ENCODE peak calls at places on chromosomes 2 and 18, in ten cellular contexts. W, T, J, L, X, C, H, F, Q and G are unnamed samples.

GRCh38 chr2:136920652-136921333 is 155.4 kb downstream of the THSD7B start:
- DNase-seq in W (no peak), T (no peak), J (no peak), L (no peak), X (no peak), C (no peak), H (peak), F (no peak), Q (no peak), G (no peak)

GRCh38 chr2:102224824-102225739 is 38.3 kb downstream of the IL1RL2 start:
- DNase-seq in W (no peak), T (no peak), J (no peak), L (no peak), X (no peak), C (no peak), H (no peak), F (no peak), Q (no peak), G (no peak)

GRCh38 chr18:8654482-8655451 is 45.5 kb downstream of the RAB12 start:
- DNase-seq in W (peak), T (peak), J (no peak), L (peak), X (no peak), C (no peak), H (no peak), F (no peak), Q (no peak), G (peak)

GRCh38 chr2:70510213-70510820 is 43.3 kb downstream of the TGFA start:
- DNase-seq in W (no peak), T (no peak), J (no peak), L (peak), X (no peak), C (no peak), H (no peak), F (no peak), Q (no peak), G (no peak)

GRCh38 chr2:137223722-137224121 is 458.4 kb downstream of the THSD7B start:
- DNase-seq in W (no peak), T (no peak), J (no peak), L (no peak), X (no peak), C (no peak), H (no peak), F (no peak), Q (no peak), G (no peak)

GRCh38 chr2:19883971-19884720 is 17.6 kb downstream of the TTC32 start:
- DNase-seq in W (no peak), T (no peak), J (no peak), L (no peak), X (no peak), C (no peak), H (no peak), F (no peak), Q (no peak), G (no peak)

GRCh38 chr2:186891219-186891621 is 42.2 kb upstream of the ZSWIM2 start:
- DNase-seq in W (peak), T (peak), J (no peak), L (peak), X (no peak), C (no peak), H (no peak), F (no peak), Q (no peak), G (no peak)

GRCh38 chr2:127479219-127479825 is 47.0 kb downstream of the IWS1 start:
- DNase-seq in W (peak), T (peak), J (no peak), L (peak), X (no peak), C (no peak), H (no peak), F (peak), Q (no peak), G (peak)

GRCh38 chr2:234633581-234634230 is 136.8 kb upstream of the ARL4C start:
- DNase-seq in W (no peak), T (no peak), J (no peak), L (no peak), X (no peak), C (no peak), H (no peak), F (no peak), Q (no peak), G (no peak)

GRCh38 chr2:239984431-239985194 is 40.5 kb downstream of the NDUFA10 start:
- DNase-seq in W (no peak), T (no peak), J (no peak), L (no peak), X (no peak), C (no peak), H (no peak), F (no peak), Q (no peak), G (no peak)

GRCh38 chr2:200944467-200945394 is 18.7 kb downstream of the ORC2 start:
- DNase-seq in W (peak), T (peak), J (no peak), L (peak), X (no peak), C (no peak), H (no peak), F (peak), Q (no peak), G (peak)

GRCh38 chr2:56130463-56131070 is 53.2 kb upstream of the CCDC85A start:
- DNase-seq in W (peak), T (peak), J (peak), L (peak), X (no peak), C (peak), H (no peak), F (peak), Q (no peak), G (peak)

GRCh38 chr2:148253716-148254115 is 232.8 kb downstream of the MBD5 start:
- DNase-seq in W (peak), T (peak), J (no peak), L (no peak), X (no peak), C (no peak), H (no peak), F (peak), Q (no peak), G (no peak)

GRCh38 chr2:118982039-118982438 is 40.0 kb downstream of the MARCO start:
- DNase-seq in W (no peak), T (no peak), J (no peak), L (no peak), X (no peak), C (no peak), H (no peak), F (no peak), Q (no peak), G (no peak)

GRCh38 chr2:223746611-223747010 is 90.8 kb downstream of the AP1S3 start:
- DNase-seq in W (no peak), T (no peak), J (no peak), L (no peak), X (no peak), C (no peak), H (no peak), F (no peak), Q (no peak), G (no peak)

GRCh38 chr2:180507028-180507427 is 473.4 kb upstream of the UBE2E3 start:
- DNase-seq in W (peak), T (no peak), J (no peak), L (no peak), X (no peak), C (no peak), H (no peak), F (no peak), Q (no peak), G (peak)

GRCh38 chr2:166942377-166942776 is 54.1 kb downstream of the XIRP2 start:
- DNase-seq in W (no peak), T (no peak), J (no peak), L (no peak), X (no peak), C (no peak), H (no peak), F (no peak), Q (no peak), G (no peak)

DNA sequence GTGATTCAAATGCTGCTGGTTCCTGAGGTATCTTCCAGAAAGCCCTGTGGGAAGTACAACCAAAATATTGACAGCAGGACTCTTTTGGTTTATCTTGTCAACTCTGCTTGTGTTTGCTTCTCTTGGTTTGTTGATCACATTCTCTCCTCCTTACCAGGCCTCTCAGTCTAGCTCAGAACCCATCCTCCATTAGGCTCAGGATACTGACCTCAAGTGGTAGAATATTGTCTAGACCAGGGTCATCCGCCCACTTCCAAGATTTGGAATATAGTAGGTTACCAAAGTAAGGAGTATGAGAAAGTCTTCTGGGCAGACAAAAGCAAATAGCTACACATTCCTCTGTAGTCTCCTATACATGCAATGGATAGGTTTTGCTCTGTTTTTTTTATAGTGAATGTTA is 56.6 kb downstream of the XIRP2 start:
- DNase-seq in W (no peak), T (no peak), J (no peak), L (no peak), X (no peak), C (no peak), H (no peak), F (no peak), Q (no peak), G (no peak)
- TF ChIP-seq CTCF in W (no peak), T (no peak), J (no peak), L (no peak), X (no peak), C (no peak), H (no peak), F (no peak), Q (no peak), G (no peak)

DNA sequence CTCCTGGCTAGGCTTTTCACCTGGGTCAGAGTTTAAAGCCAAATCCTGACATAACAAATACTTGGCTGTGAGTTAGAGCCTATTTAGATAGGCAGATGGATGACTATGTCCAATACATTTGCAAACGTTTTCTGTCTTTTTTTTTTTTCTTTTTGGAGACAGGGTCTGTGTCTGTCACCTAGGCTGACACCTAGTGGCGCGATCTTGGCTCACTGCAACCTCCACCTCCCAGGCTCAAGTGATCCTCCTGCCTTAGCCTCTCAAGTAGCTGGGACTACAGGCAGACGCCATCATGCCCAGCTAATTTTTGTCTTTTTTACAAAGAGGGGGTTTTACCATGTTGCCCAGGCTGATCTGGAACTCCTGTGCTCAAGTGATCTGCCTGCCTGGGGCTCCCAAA is 124.8 kb downstream of the DYM start:
- DNase-seq in W (no peak), T (no peak), J (no peak), L (no peak), X (no peak), C (peak), H (no peak), F (no peak), Q (no peak), G (no peak)
- TF ChIP-seq CTCF in W (no peak), T (no peak), J (no peak), L (no peak), X (no peak), C (peak), H (no peak), F (no peak), Q (no peak), G (peak)

DNA sequence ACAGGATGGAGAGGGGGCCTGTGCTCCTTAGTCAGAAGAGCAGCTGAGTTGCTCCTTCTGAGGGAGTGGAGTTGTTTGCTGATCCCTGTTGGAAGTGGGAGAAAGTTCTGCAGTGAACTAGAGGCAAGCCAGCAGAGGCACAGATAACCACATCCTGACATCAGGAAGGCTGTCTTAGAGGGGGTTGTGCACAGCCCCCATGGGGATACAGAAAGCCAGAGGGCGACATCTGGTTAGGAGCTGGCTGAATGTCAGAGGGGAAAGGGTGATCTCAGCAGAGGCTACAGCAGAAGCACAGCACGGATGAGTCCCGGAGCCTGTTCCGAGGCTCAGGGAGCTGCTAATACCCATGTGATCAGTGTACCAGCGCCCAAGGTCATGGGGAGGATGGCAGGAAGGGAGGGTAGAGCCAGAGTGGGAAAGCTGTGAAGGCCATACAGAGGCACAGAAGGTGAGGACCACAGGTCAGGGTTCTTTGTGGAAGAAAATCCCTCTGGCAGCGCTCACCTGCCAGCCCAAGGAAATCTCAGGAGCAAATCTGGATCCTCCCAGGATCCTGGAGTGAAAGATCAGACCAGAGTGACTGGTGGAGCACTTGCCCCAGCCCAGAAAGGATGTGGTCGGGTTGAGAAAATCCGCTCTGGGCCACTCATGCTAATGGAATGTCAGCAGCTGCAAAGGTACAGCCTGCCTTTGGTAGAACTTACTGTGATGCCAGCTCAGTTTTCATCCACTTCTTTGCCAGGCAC is 111.8 kb downstream of the STPG4 start:
- DNase-seq in W (peak), T (peak), J (no peak), L (peak), X (no peak), C (peak), H (peak), F (peak), Q (no peak), G (peak)
- TF ChIP-seq CTCF in W (peak), T (no peak), J (no peak), L (peak), X (no peak), C (no peak), H (no peak), F (no peak), Q (no peak), G (peak)

DNA sequence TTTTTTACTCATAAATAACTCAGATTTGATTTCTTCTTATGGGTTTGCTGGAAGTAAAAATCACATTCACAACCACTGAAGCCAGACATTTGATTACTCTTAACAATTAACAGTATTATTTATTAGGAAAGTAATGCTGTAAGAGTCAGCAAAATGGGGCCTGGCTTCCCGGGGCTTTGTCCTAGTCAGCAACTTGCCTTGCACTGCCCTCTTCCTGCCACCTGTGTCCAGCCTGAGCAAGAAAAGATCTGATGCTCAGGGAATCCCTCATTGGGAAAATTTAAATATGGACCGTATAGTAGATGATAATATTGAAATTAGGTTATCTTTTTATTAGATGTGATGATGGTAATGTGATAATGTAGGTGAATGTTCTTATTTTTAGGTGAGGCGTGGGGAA is 30.8 kb upstream of the ACYP2 start:
- DNase-seq in W (peak), T (no peak), J (no peak), L (peak), X (no peak), C (peak), H (no peak), F (peak), Q (no peak), G (no peak)
- TF ChIP-seq CTCF in W (peak), T (no peak), J (no peak), L (peak), X (no peak), C (no peak), H (peak), F (peak), Q (no peak), G (peak)

GRCh38 chr2:26244479-26245230 is at the start of the genes HADHA and HADHB:
- DNase-seq in W (peak), T (peak), J (peak), L (peak), X (peak), C (peak), H (peak), F (peak), Q (peak), G (peak)
- TF ChIP-seq CTCF in W (no peak), T (peak), J (no peak), L (peak), X (no peak), C (no peak), H (no peak), F (peak), Q (no peak), G (peak)

GRCh38 chr18:48007955-48008701 is 77.7 kb upstream of the SMAD2 start:
- DNase-seq in W (peak), T (peak), J (peak), L (no peak), X (peak), C (peak), H (peak), F (peak), Q (no peak), G (no peak)
- TF ChIP-seq CTCF in W (peak), T (peak), J (peak), L (peak), X (peak), C (peak), H (peak), F (peak), Q (no peak), G (peak)

GRCh38 chr2:191758420-191759199 is 80.7 kb downstream of the NABP1 start:
- DNase-seq in W (peak), T (peak), J (peak), L (peak), X (no peak), C (peak), H (no peak), F (peak), Q (no peak), G (peak)
- TF ChIP-seq CTCF in W (peak), T (peak), J (peak), L (peak), X (no peak), C (peak), H (peak), F (peak), Q (no peak), G (peak)

DNA sequence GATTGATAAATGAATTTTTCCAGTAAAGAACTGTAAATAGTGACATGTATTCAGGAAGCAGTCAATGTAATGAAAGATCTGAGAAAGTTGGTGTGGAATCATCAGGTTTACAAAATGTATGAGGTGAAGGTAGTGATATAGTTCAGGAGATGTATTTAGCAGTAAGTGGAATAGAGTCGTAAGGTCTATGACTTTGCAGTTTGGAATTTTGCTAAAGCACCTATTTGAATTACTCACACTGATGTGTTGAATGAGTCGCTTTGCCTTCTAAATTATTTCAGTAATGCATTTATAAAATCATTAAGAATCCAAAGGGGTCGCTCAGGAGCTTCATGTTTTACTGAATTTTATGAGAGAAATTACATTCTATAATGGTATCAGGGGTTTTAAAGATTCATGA is 713.7 kb downstream of the DSC3 start:
- DNase-seq in W (no peak), T (peak), J (no peak), L (no peak), X (no peak), C (no peak), H (no peak), F (peak), Q (no peak), G (no peak)
- TF ChIP-seq CTCF in W (no peak), T (no peak), J (no peak), L (no peak), X (no peak), C (no peak), H (no peak), F (no peak), Q (no peak), G (no peak)

GRCh38 chr18:50397023-50397422 is 22.2 kb downstream of the SKA1 start:
- DNase-seq in W (no peak), T (no peak), J (no peak), L (peak), X (no peak), C (no peak), H (no peak), F (no peak), Q (no peak), G (no peak)
- TF ChIP-seq CTCF in W (no peak), T (no peak), J (no peak), L (no peak), X (no peak), C (no peak), H (no peak), F (no peak), Q (no peak), G (no peak)

DNA sequence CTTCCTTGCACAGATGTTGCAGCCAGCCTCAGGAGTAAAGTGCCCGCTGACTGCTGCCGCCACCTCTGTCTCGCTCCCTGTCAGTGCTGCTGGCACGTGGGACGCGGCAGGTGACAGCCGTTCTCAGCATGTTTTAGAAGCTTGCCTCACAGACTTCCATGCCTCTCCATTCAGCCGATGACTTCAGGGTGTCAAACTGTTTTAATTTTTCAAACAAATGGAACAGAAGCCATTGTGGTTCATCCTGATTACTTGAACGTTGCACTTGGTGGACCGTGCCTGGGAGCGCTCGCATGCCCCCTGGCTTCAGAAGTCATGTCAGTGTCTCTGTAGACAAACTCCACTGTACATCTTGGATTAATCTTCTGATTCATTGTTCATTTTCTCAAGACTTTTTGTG is 62.7 kb upstream of the EML6 start:
- DNase-seq in W (no peak), T (no peak), J (no peak), L (no peak), X (no peak), C (no peak), H (no peak), F (no peak), Q (no peak), G (no peak)
- TF ChIP-seq CTCF in W (peak), T (no peak), J (no peak), L (peak), X (no peak), C (no peak), H (no peak), F (no peak), Q (no peak), G (peak)